ENCODE peak calls at places on chromosomes 7 and 10, in five cellular contexts. H is fibroblast of lung, R is mucosa of descending colon, Z is gastrocnemius medialis, P is right cardiac atrium. W is an unnamed sample.

GRCh38 chr10:32000937-32001336 is 55.3 kb downstream of the KIF5B start:
- DNase-seq in H (peak; percentile 76), R (no peak), Z (no peak), P (no peak), W (no peak)

GRCh38 chr10:98039690-98040381 is 9.4 kb upstream of the CRTAC1 start:
- DNase-seq in H (no peak), R (no peak), Z (no peak), P (no peak), W (no peak)

GRCh38 chr10:55024718-55025117 is 223.7 kb upstream of the PCDH15 start:
- DNase-seq in H (peak; percentile 1), R (no peak), Z (no peak), P (peak; percentile 24), W (no peak)

GRCh38 chr7:130112662-130113425 is 42.5 kb downstream of the KLHDC10 start:
- DNase-seq in H (no peak), R (no peak), Z (no peak), P (no peak), W (no peak)

GRCh38 chr10:105075031-105075430 is 433.9 kb downstream of the SORCS3 start:
- DNase-seq in H (no peak), R (no peak), Z (no peak), P (no peak), W (no peak)

GRCh38 chr7:1950623-1951523 is 280.8 kb downstream of the ELFN1 start:
- DNase-seq in H (peak; percentile 38), R (peak; percentile 60), Z (no peak), P (peak; percentile 80), W (no peak)

GRCh38 chr7:533266-533665 is 13.6 kb upstream of the PDGFA start:
- DNase-seq in H (no peak), R (no peak), Z (no peak), P (peak; percentile 43), W (no peak)

GRCh38 chr10:120414946-120415345 is 42.1 kb upstream of the PLPP4 start:
- DNase-seq in H (no peak), R (no peak), Z (no peak), P (no peak), W (no peak)

GRCh38 chr7:118288098-118288497 is 63.6 kb downstream of the ANKRD7 start:
- DNase-seq in H (peak; percentile 19), R (no peak), Z (no peak), P (no peak), W (no peak)

GRCh38 chr7:78143661-78144060 is 345.1 kb downstream of the PHTF2 start:
- DNase-seq in H (no peak), R (no peak), Z (no peak), P (no peak), W (no peak)

GRCh38 chr7:45709168-45710034 is 135.2 kb downstream of the ADCY1 start:
- DNase-seq in H (peak; percentile 2), R (no peak), Z (peak; percentile 40), P (peak; percentile 84), W (peak; percentile 59)

GRCh38 chr7:67137464-67137863 is 140.8 kb downstream of the TYW1 start:
- DNase-seq in H (peak; percentile 48), R (no peak), Z (no peak), P (no peak), W (no peak)

GRCh38 chr7:133054167-133054840 is 27.6 kb downstream of the CHCHD3 start:
- DNase-seq in H (peak; percentile 43), R (no peak), Z (no peak), P (no peak), W (no peak)

GRCh38 chr7:74581916-74582440 is 75.5 kb upstream of the GTF2I start:
- DNase-seq in H (no peak), R (no peak), Z (no peak), P (no peak), W (no peak)

GRCh38 chr7:128030999-128031681 is at the start of gene LRRC4:
- DNase-seq in H (peak; percentile 62), R (peak; percentile 66), Z (no peak), P (peak; percentile 79), W (no peak)

GRCh38 chr10:20313665-20314064 is 497.4 kb downstream of the PLXDC2 start:
- DNase-seq in H (no peak), R (no peak), Z (no peak), P (no peak), W (no peak)

GRCh38 chr10:28219241-28219640 is 83.6 kb downstream of the MPP7 start:
- DNase-seq in H (peak; percentile 78), R (no peak), Z (no peak), P (no peak), W (no peak)

GRCh38 chr10:28214185-28214584 is 88.7 kb downstream of the MPP7 start:
- DNase-seq in H (no peak), R (no peak), Z (no peak), P (no peak), W (no peak)

GRCh38 chr10:28215930-28216329 is 86.9 kb downstream of the MPP7 start:
- DNase-seq in H (no peak), R (peak; percentile 75), Z (no peak), P (no peak), W (no peak)

GRCh38 chr10:28220811-28221210 is 82.1 kb downstream of the MPP7 start:
- DNase-seq in H (peak; percentile 14), R (no peak), Z (no peak), P (no peak), W (no peak)

GRCh38 chr10:28217848-28218247 is 85.0 kb downstream of the MPP7 start:
- DNase-seq in H (peak; percentile 97), R (no peak), Z (no peak), P (no peak), W (no peak)
- H3K4me3 ChIP-seq in H (no peak overlapping the region), R (no peak overlapping the region), Z (no peak overlapping the region), P (no peak overlapping the region), W (no peak overlapping the region)

GRCh38 chr7:29254663-29255062 is 60.1 kb downstream of the CHN2 start:
- DNase-seq in H (no peak), R (no peak), Z (no peak), P (no peak), W (no peak)
- H3K4me3 ChIP-seq in H (no peak overlapping the region), R (no peak overlapping the region), Z (no peak overlapping the region), P (no peak overlapping the region), W (no peak overlapping the region)

GRCh38 chr7:124411796-124412195 is 353.8 kb downstream of the GPR37 start:
- DNase-seq in H (no peak), R (no peak), Z (no peak), P (no peak), W (no peak)

GRCh38 chr7:124412531-124412930 is 353.1 kb downstream of the GPR37 start:
- DNase-seq in H (no peak), R (no peak), Z (no peak), P (no peak), W (no peak)

DNA sequence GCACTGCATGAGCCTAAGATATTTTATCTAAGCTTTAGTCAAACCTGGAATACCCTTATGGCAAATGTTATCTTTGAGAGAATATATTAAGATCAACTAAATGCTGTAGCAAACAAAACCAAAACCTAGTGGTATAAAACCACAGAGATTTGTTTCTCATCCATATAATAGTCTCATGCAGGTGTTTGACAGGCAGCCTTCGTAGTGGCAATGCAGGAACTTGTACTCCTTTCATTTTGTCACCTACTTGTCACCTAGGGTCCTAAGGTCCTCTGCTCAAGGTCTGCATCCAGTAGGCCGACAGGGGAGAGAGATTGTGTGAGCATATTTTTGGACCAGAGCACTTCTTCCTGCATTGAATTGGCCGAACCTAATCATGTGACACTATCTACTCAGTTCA is 352.6 kb downstream of the GPR37 start:
- DNase-seq in H (no peak), R (no peak), Z (no peak), P (no peak), W (no peak)
- H3K4me3 ChIP-seq in H (no peak overlapping the region), R (no peak overlapping the region), Z (no peak overlapping the region), P (no peak overlapping the region), W (no peak overlapping the region)

DNA sequence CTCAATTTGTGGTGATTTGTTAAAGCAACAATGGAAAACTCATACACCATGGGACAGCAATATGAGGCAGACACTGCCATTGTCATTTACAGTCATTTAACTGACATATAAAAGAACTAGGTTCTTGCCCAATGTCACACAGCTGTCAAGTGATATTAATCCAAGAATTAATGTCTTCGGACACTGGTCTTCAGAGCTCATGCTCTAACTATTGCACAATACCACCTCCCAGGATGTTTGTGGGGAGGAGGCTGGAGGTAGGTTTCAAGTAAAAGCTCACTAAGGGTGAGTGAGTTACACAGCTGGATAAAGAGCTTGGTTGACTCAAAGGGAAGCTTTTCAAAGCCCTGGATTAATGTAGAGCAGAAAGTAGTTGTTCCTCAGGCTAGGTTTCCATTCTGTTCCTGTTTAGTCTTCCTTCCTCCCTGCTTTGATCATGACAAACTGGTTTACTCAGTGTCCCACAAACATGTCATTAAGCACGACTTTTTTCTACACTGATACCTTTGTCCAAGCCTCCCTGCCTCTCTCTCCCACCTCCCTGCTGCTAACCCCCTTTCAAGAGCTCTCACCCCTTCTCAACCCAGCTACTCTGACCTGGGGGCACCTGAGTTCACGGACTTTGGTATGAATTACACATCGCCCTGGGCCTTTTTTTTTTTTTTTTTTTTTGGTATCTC is 995 bp upstream of the EXOC6 start:
- DNase-seq in H (peak; percentile 31), R (no peak), Z (no peak), P (no peak), W (no peak)
- H3K4me3 ChIP-seq in H (no peak overlapping the region), R (no peak overlapping the region), Z (no peak overlapping the region), P (no peak overlapping the region), W (no peak overlapping the region)

GRCh38 chr7:141864765-141865447 is 23.6 kb upstream of the PRSS37 start:
- DNase-seq in H (peak; percentile 11), R (no peak), Z (no peak), P (no peak), W (no peak)

DNA sequence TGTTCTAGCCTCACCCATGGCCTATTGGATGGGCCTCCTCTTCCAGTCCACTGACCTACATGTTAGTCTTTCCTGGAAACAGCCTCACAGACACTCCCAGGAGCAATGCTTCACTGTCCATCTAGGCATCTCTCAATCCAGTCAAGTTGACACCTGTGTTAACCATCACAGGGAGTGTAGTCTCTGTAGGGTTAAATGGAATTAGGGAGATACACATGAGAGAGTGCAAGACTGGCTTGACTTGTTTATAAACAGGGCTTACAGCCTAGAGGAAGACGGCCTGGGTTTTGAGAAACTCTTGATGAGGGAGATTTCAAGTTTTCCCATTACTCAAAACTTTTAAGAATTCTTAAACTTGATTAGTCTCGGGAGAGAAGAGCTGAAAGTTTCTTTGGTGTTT is 18.9 kb upstream of the PRSS37 start:
- DNase-seq in H (no peak), R (no peak), Z (no peak), P (no peak), W (no peak)
- H3K4me3 ChIP-seq in H (no peak overlapping the region), R (no peak overlapping the region), Z (no peak overlapping the region), P (no peak overlapping the region), W (no peak overlapping the region)

DNA sequence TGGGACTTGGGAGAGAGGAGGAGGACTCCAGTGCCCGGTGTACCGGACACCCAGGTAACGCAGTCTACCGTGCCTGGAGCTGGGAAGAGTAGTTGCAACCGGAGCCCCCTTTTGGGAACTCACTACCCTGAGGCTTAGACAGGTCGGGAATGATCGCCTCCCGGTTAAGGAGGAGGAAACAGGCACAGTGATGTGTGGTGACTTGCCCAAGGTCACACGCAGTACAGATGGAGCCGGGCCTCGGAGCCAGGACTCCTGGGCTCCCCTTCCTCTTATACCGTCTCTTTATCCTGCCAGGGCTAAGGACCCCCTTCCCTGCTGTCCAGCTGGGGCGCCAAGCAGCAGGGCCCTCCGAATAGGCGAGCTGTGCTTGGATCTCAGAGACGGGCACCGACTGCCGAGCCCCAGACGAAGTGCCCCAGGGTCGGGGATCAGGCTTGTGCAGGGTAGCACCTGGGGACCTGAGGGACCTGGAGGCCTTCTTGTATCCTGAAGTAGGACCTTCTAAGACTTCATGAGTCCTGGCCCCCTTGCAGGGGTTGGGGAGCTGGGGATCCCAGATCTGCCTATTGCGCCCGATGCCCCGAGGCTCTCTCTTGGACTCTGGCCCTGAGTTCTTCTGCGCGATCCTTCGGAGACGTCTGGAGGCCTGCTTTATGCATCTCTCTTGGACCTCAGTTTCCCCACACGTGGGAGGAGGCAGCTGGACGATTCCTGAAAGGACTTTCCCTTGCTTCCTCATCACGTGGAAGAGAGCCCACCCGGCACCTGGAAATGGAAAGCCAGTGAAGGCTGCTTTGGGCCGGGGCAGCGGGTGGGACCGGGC is 767 bp upstream of the CYP26A1 start:
- DNase-seq in H (no peak), R (no peak), Z (no peak), P (peak; percentile 32), W (peak; percentile 80)
- H3K4me3 ChIP-seq in H (no peak overlapping the region), R (no peak overlapping the region), Z (peak overlapping the region; percentile 32), P (peak overlapping the region; percentile 55), W (no peak overlapping the region)